ENCODE peak calls at places on chromosomes 4 and X, in five cellular contexts. G is H1, T is GM12878, W is IMR-90, S is A549. B is an unnamed sample.

GRCh38 chr4:26346203-26346620 is 25.4 kb downstream of the RBPJ start:
- DNase-seq in G (no peak), T (no peak), W (no peak), S (no peak), B (no peak)

GRCh38 chrX:119757979-119758681 is at the start of gene SOWAHD:
- DNase-seq in G (peak; percentile 71), T (no peak), W (no peak), S (peak; percentile 21), B (peak; percentile 63)

GRCh38 chr4:110224142-110224541 is 25.7 kb upstream of the ELOVL6 start:
- DNase-seq in G (no peak), T (no peak), W (no peak), S (no peak), B (no peak)

GRCh38 chr4:7419961-7420660 is 14.6 kb downstream of the PSAPL1 start:
- DNase-seq in G (peak; percentile 34), T (no peak), W (no peak), S (no peak), B (no peak)

GRCh38 chr4:64766565-64766964 is 357.3 kb upstream of the TECRL start:
- DNase-seq in G (no peak), T (no peak), W (no peak), S (no peak), B (no peak)

GRCh38 chr4:31768756-31769155 is 1048.6 kb downstream of the PCDH7 start:
- DNase-seq in G (no peak), T (no peak), W (no peak), S (no peak), B (no peak)

GRCh38 chr4:152697284-152698011 is 17.7 kb upstream of the TMEM154 start:
- DNase-seq in G (no peak), T (no peak), W (no peak), S (no peak), B (no peak)

GRCh38 chrX:19593684-19594083 is 78.4 kb upstream of the MAP3K15 start:
- DNase-seq in G (no peak), T (no peak), W (peak; percentile 48), S (peak; percentile 36), B (peak; percentile 59)

GRCh38 chr4:41620594-41621256 is 82.8 kb downstream of the LIMCH1 start:
- DNase-seq in G (no peak), T (no peak), W (no peak), S (no peak), B (peak; percentile 45)

GRCh38 chrX:46165411-46165810 is 379.8 kb downstream of the ZNF674 start:
- DNase-seq in G (no peak), T (no peak), W (peak; percentile 16), S (no peak), B (no peak)

GRCh38 chr4:63459329-63459728 is 949.9 kb downstream of the TECRL start:
- DNase-seq in G (no peak), T (peak; percentile 48), W (no peak), S (no peak), B (no peak)

GRCh38 chrX:20362268-20363002 is 95.7 kb upstream of the RPS6KA3 start:
- DNase-seq in G (no peak), T (no peak), W (peak; percentile 50), S (peak; percentile 95), B (no peak)

GRCh38 chr4:180054291-180054690 is 2188.9 kb upstream of the TENM3 start:
- DNase-seq in G (no peak), T (no peak), W (no peak), S (no peak), B (no peak)

GRCh38 chr4:16001484-16001858 is 38.5 kb upstream of the FGFBP2 start:
- DNase-seq in G (peak; percentile 61), T (peak; percentile 13), W (peak; percentile 72), S (peak; percentile 73), B (peak; percentile 76)

GRCh38 chr4:153947998-153948397 is 159.1 kb upstream of the SFRP2 start:
- DNase-seq in G (no peak), T (no peak), W (no peak), S (no peak), B (no peak)

GRCh38 chrX:154380153-154380552 is 1.1 kb downstream of the EMD start:
- DNase-seq in G (no peak), T (no peak), W (peak; percentile 32), S (no peak), B (no peak)

GRCh38 chrX:43961699-43962098 is 11.5 kb downstream of the NDP start:
- DNase-seq in G (no peak), T (no peak), W (no peak), S (peak; percentile 18), B (no peak)

GRCh38 chrX:81261576-81261975 is 59.7 kb downstream of the SH3BGRL start:
- DNase-seq in G (no peak), T (no peak), W (peak; percentile 49), S (peak; percentile 2), B (no peak)

GRCh38 chr4:59881632-59882031 is 1318.5 kb upstream of the ADGRL3 start:
- DNase-seq in G (no peak), T (no peak), W (no peak), S (no peak), B (no peak)
- TF ChIP-seq RFX5 in G (no peak), T (no peak), W (no peak), S (no peak), B (no peak)

GRCh38 chr4:10703146-10703545 is 18.6 kb upstream of the CLNK start:
- DNase-seq in G (no peak), T (no peak), W (peak; percentile 76), S (no peak), B (no peak)

GRCh38 chr4:10701702-10702460 is 17.3 kb upstream of the CLNK start:
- DNase-seq in G (no peak), T (no peak), W (peak; percentile 59), S (no peak), B (no peak)

GRCh38 chr4:10704050-10704810 is 19.7 kb upstream of the CLNK start:
- DNase-seq in G (no peak), T (no peak), W (peak; percentile 32), S (no peak), B (no peak)

GRCh38 chr4:10706236-10706635 is 21.7 kb upstream of the CLNK start:
- DNase-seq in G (no peak), T (no peak), W (peak; percentile 23), S (no peak), B (no peak)
- TF ChIP-seq RFX5 in G (no peak), T (no peak), W (no peak), S (no peak), B (no peak)

DNA sequence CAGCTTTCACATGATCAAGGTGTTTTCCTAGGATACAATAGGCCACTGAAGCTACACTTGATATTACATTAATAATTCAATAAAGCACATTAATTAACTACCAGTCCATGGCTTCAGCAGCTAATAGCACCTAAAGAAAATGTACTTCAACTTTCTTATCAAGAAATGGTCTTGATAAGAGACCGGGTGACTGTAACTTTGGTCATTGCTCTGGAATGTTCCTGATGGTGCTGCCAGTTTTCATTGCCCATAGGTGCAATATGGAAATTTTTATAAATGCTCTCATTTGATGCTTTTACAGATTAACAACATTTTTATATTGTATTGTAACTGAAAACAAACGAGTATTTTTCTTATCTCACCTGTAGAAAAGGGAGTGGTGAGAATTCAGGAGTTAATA is 165.4 kb downstream of the SHROOM3 start:
- DNase-seq in G (no peak), T (no peak), W (no peak), S (no peak), B (no peak)
- TF ChIP-seq RFX5 in G (no peak), T (no peak), W (no peak), S (no peak), B (no peak)

GRCh38 chr4:48259748-48260147 is 9.9 kb downstream of the TEC start:
- DNase-seq in G (no peak), T (no peak), W (no peak), S (no peak), B (no peak)

GRCh38 chr4:48262484-48262883 is 7.2 kb downstream of the TEC start:
- DNase-seq in G (no peak), T (no peak), W (no peak), S (no peak), B (no peak)

GRCh38 chr4:48261288-48261687 is 8.3 kb downstream of the TEC start:
- DNase-seq in G (no peak), T (no peak), W (peak; percentile 24), S (no peak), B (no peak)

GRCh38 chr4:48255959-48256342 is 13.7 kb downstream of the TEC start:
- DNase-seq in G (no peak), T (no peak), W (no peak), S (no peak), B (no peak)

DNA sequence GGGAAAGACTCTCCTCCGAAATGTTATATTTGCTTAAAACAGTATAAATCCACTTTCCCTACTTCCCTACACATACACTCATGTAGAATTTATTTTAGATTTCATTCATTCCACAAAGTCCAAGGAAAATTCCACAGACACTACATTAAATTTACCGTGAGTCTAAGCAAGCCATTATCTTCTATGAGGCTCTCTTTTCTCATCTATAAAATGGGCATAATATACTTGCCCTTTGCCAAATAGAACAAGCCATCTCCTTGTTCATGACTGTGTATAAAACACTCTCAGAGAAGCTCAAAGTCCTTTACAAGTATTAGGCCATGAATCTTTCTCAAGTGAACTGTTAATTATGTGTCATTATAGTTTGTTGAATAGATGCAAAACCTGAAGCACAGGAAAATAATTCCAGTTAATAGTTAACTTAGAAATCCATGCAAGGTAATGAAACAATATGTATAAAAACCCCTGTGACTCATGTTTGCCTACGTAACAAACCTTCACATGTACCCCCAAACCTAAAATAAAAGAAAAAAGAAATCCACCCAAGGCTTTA is 10.7 kb downstream of the TEC start:
- DNase-seq in G (no peak), T (no peak), W (no peak), S (no peak), B (no peak)
- TF ChIP-seq RFX5 in G (no peak), T (no peak), W (no peak), S (no peak), B (no peak)